ENCODE peak calls at places on chromosomes 13 and 19, in six cellular contexts. One of them, this sample, is unnamed.

GRCh38 chr13:28059214-28059613 is 41.2 kb downstream of the FLT3 start:
- DNase-seq in iris pigment epithelial cell: peak
- DNase-seq in RPMI8226: peak
- DNase-seq in progenitor cell of endocrine pancreas: no peak
- DNase-seq in naive thymus-derived CD8-positive, alpha-beta T cell: peak
- DNase-seq in NCI-H1105: no peak
- DNase-seq in this sample: peak

GRCh38 chr19:6632002-6632621 is 37.8 kb downstream of the TNFSF14 start:
- DNase-seq in iris pigment epithelial cell: peak
- DNase-seq in RPMI8226: peak
- DNase-seq in progenitor cell of endocrine pancreas: peak
- DNase-seq in naive thymus-derived CD8-positive, alpha-beta T cell: peak
- DNase-seq in NCI-H1105: peak
- DNase-seq in this sample: peak

GRCh38 chr19:33950141-33950805 is 153.6 kb downstream of the KCTD15 start:
- DNase-seq in naive thymus-derived CD8-positive, alpha-beta T cell: no peak
- DNase-seq in progenitor cell of endocrine pancreas: no peak
- DNase-seq in iris pigment epithelial cell: no peak
- DNase-seq in NCI-H1105: no peak
- DNase-seq in RPMI8226: no peak
- DNase-seq in this sample: no peak

GRCh38 chr19:8259142-8259921 is 48.8 kb downstream of the CD320 start:
- DNase-seq in NCI-H1105: no peak
- DNase-seq in naive thymus-derived CD8-positive, alpha-beta T cell: no peak
- DNase-seq in iris pigment epithelial cell: no peak
- DNase-seq in RPMI8226: no peak
- DNase-seq in progenitor cell of endocrine pancreas: no peak
- DNase-seq in this sample: no peak

GRCh38 chr19:6761053-6761676 is 6.1 kb downstream of the SH2D3A start:
- DNase-seq in RPMI8226: no peak
- DNase-seq in iris pigment epithelial cell: no peak
- DNase-seq in naive thymus-derived CD8-positive, alpha-beta T cell: no peak
- DNase-seq in progenitor cell of endocrine pancreas: no peak
- DNase-seq in NCI-H1105: no peak
- DNase-seq in this sample: peak

GRCh38 chr19:48469056-48469881 is at the start of gene CYTH2:
- DNase-seq in naive thymus-derived CD8-positive, alpha-beta T cell: peak
- DNase-seq in RPMI8226: peak
- DNase-seq in iris pigment epithelial cell: peak
- DNase-seq in NCI-H1105: peak
- DNase-seq in progenitor cell of endocrine pancreas: peak
- DNase-seq in this sample: peak

GRCh38 chr19:21698215-21698614 is 69.2 kb downstream of the ZNF100 start:
- DNase-seq in RPMI8226: peak
- DNase-seq in progenitor cell of endocrine pancreas: no peak
- DNase-seq in naive thymus-derived CD8-positive, alpha-beta T cell: no peak
- DNase-seq in NCI-H1105: no peak
- DNase-seq in iris pigment epithelial cell: peak
- DNase-seq in this sample: peak

GRCh38 chr13:21458457-21458815 is 667 bp downstream of the ZDHHC20 start:
- DNase-seq in RPMI8226: peak
- DNase-seq in progenitor cell of endocrine pancreas: peak
- DNase-seq in iris pigment epithelial cell: no peak
- DNase-seq in NCI-H1105: peak
- DNase-seq in naive thymus-derived CD8-positive, alpha-beta T cell: peak
- DNase-seq in this sample: peak

GRCh38 chr13:30408319-30409101 is 13.8 kb upstream of the UBE2L5 start:
- DNase-seq in NCI-H1105: no peak
- DNase-seq in naive thymus-derived CD8-positive, alpha-beta T cell: peak
- DNase-seq in progenitor cell of endocrine pancreas: peak
- DNase-seq in iris pigment epithelial cell: peak
- DNase-seq in RPMI8226: peak
- DNase-seq in this sample: no peak

GRCh38 chr19:13095393-13095784 is 7.3 kb downstream of the LYL1 start:
- DNase-seq in NCI-H1105: no peak
- DNase-seq in naive thymus-derived CD8-positive, alpha-beta T cell: no peak
- DNase-seq in progenitor cell of endocrine pancreas: no peak
- DNase-seq in iris pigment epithelial cell: no peak
- DNase-seq in RPMI8226: peak
- DNase-seq in this sample: no peak

GRCh38 chr13:95509521-95510315 is 42.8 kb upstream of the CLDN10 start:
- DNase-seq in NCI-H1105: no peak
- DNase-seq in RPMI8226: no peak
- DNase-seq in naive thymus-derived CD8-positive, alpha-beta T cell: no peak
- DNase-seq in progenitor cell of endocrine pancreas: no peak
- DNase-seq in iris pigment epithelial cell: peak
- DNase-seq in this sample: peak

GRCh38 chr19:40813182-40813581 is 14.2 kb downstream of the EGLN2 start:
- DNase-seq in RPMI8226: no peak
- DNase-seq in NCI-H1105: no peak
- DNase-seq in progenitor cell of endocrine pancreas: no peak
- DNase-seq in iris pigment epithelial cell: no peak
- DNase-seq in naive thymus-derived CD8-positive, alpha-beta T cell: no peak
- DNase-seq in this sample: no peak

GRCh38 chr19:49506575-49507105 is 5.8 kb upstream of the FCGRT start:
- DNase-seq in iris pigment epithelial cell: no peak
- DNase-seq in naive thymus-derived CD8-positive, alpha-beta T cell: peak
- DNase-seq in RPMI8226: peak
- DNase-seq in NCI-H1105: peak
- DNase-seq in progenitor cell of endocrine pancreas: no peak
- DNase-seq in this sample: peak

GRCh38 chr13:110560606-110561334 is 752 bp downstream of the RAB20 start:
- DNase-seq in naive thymus-derived CD8-positive, alpha-beta T cell: no peak
- DNase-seq in NCI-H1105: no peak
- DNase-seq in RPMI8226: peak
- DNase-seq in progenitor cell of endocrine pancreas: no peak
- DNase-seq in iris pigment epithelial cell: peak
- DNase-seq in this sample: peak

GRCh38 chr19:14061751-14062557 is at the start of gene PALM3:
- DNase-seq in naive thymus-derived CD8-positive, alpha-beta T cell: no peak
- DNase-seq in RPMI8226: no peak
- DNase-seq in iris pigment epithelial cell: no peak
- DNase-seq in NCI-H1105: no peak
- DNase-seq in progenitor cell of endocrine pancreas: no peak
- DNase-seq in this sample: no peak

GRCh38 chr19:21482863-21483276 is 22.5 kb upstream of the ZNF429 start:
- DNase-seq in RPMI8226: peak
- DNase-seq in naive thymus-derived CD8-positive, alpha-beta T cell: peak
- DNase-seq in NCI-H1105: peak
- DNase-seq in progenitor cell of endocrine pancreas: no peak
- DNase-seq in iris pigment epithelial cell: peak
- DNase-seq in this sample: peak

GRCh38 chr13:73428706-73429105 is 369.9 kb downstream of the KLF5 start:
- DNase-seq in RPMI8226: no peak
- DNase-seq in naive thymus-derived CD8-positive, alpha-beta T cell: no peak
- DNase-seq in progenitor cell of endocrine pancreas: no peak
- DNase-seq in NCI-H1105: no peak
- DNase-seq in iris pigment epithelial cell: no peak
- DNase-seq in this sample: no peak

GRCh38 chr13:59931621-59932020 is 232.1 kb downstream of the DIAPH3 start:
- DNase-seq in naive thymus-derived CD8-positive, alpha-beta T cell: no peak
- DNase-seq in NCI-H1105: peak
- DNase-seq in iris pigment epithelial cell: no peak
- DNase-seq in progenitor cell of endocrine pancreas: no peak
- DNase-seq in RPMI8226: no peak
- DNase-seq in this sample: no peak

GRCh38 chr19:2602391-2603181 is 99.9 kb downstream of the GNG7 start:
- DNase-seq in NCI-H1105: no peak
- DNase-seq in progenitor cell of endocrine pancreas: no peak
- DNase-seq in iris pigment epithelial cell: peak
- DNase-seq in RPMI8226: no peak
- DNase-seq in naive thymus-derived CD8-positive, alpha-beta T cell: no peak
- DNase-seq in this sample: no peak

GRCh38 chr13:20492641-20493040 is 33.0 kb downstream of the CRYL1 start:
- DNase-seq in RPMI8226: no peak
- DNase-seq in progenitor cell of endocrine pancreas: no peak
- DNase-seq in iris pigment epithelial cell: peak
- DNase-seq in naive thymus-derived CD8-positive, alpha-beta T cell: no peak
- DNase-seq in NCI-H1105: no peak
- DNase-seq in this sample: no peak

GRCh38 chr19:35641515-35642151 is at the start of gene ETV2:
- DNase-seq in NCI-H1105: no peak
- DNase-seq in iris pigment epithelial cell: peak
- DNase-seq in RPMI8226: no peak
- DNase-seq in naive thymus-derived CD8-positive, alpha-beta T cell: no peak
- DNase-seq in progenitor cell of endocrine pancreas: no peak
- DNase-seq in this sample: peak

GRCh38 chr13:37476874-37477273 is 121.7 kb downstream of the POSTN start:
- DNase-seq in RPMI8226: no peak
- DNase-seq in iris pigment epithelial cell: peak
- DNase-seq in progenitor cell of endocrine pancreas: no peak
- DNase-seq in NCI-H1105: no peak
- DNase-seq in naive thymus-derived CD8-positive, alpha-beta T cell: no peak
- DNase-seq in this sample: no peak

GRCh38 chr19:40695881-40696280 is 5.4 kb upstream of the NUMBL start:
- DNase-seq in naive thymus-derived CD8-positive, alpha-beta T cell: no peak
- DNase-seq in iris pigment epithelial cell: no peak
- DNase-seq in RPMI8226: no peak
- DNase-seq in NCI-H1105: no peak
- DNase-seq in progenitor cell of endocrine pancreas: no peak
- DNase-seq in this sample: no peak

GRCh38 chr13:106100261-106100919 is 435.1 kb downstream of the EFNB2 start:
- DNase-seq in NCI-H1105: no peak
- DNase-seq in RPMI8226: no peak
- DNase-seq in progenitor cell of endocrine pancreas: no peak
- DNase-seq in iris pigment epithelial cell: no peak
- DNase-seq in naive thymus-derived CD8-positive, alpha-beta T cell: no peak
- DNase-seq in this sample: peak

GRCh38 chr13:110137677-110138008 is 169.3 kb downstream of the COL4A1 start:
- DNase-seq in NCI-H1105: peak
- DNase-seq in RPMI8226: peak
- DNase-seq in iris pigment epithelial cell: no peak
- DNase-seq in naive thymus-derived CD8-positive, alpha-beta T cell: no peak
- DNase-seq in progenitor cell of endocrine pancreas: no peak
- DNase-seq in this sample: peak

GRCh38 chr19:17406887-17407196 is 1.4 kb upstream of the BST2 start:
- DNase-seq in NCI-H1105: no peak
- DNase-seq in progenitor cell of endocrine pancreas: no peak
- DNase-seq in naive thymus-derived CD8-positive, alpha-beta T cell: no peak
- DNase-seq in RPMI8226: peak
- DNase-seq in iris pigment epithelial cell: no peak
- DNase-seq in this sample: no peak

GRCh38 chr13:36297259-36297599 is 385 bp downstream of the CCDC169 start:
- DNase-seq in naive thymus-derived CD8-positive, alpha-beta T cell: no peak
- DNase-seq in iris pigment epithelial cell: peak
- DNase-seq in progenitor cell of endocrine pancreas: no peak
- DNase-seq in RPMI8226: no peak
- DNase-seq in NCI-H1105: no peak
- DNase-seq in this sample: peak

GRCh38 chr19:57850553-57851017 is 926 bp downstream of the ZNF587 start:
- DNase-seq in naive thymus-derived CD8-positive, alpha-beta T cell: no peak
- DNase-seq in NCI-H1105: peak
- DNase-seq in RPMI8226: no peak
- DNase-seq in progenitor cell of endocrine pancreas: no peak
- DNase-seq in iris pigment epithelial cell: peak
- DNase-seq in this sample: peak

GRCh38 chr19:35317464-35318043 is 11.4 kb upstream of the CD22 start:
- DNase-seq in iris pigment epithelial cell: no peak
- DNase-seq in RPMI8226: no peak
- DNase-seq in NCI-H1105: no peak
- DNase-seq in progenitor cell of endocrine pancreas: no peak
- DNase-seq in naive thymus-derived CD8-positive, alpha-beta T cell: no peak
- DNase-seq in this sample: no peak

GRCh38 chr13:102212729-102213128 is 189.1 kb downstream of the FGF14 start:
- DNase-seq in progenitor cell of endocrine pancreas: no peak
- DNase-seq in RPMI8226: no peak
- DNase-seq in iris pigment epithelial cell: no peak
- DNase-seq in naive thymus-derived CD8-positive, alpha-beta T cell: no peak
- DNase-seq in NCI-H1105: no peak
- DNase-seq in this sample: no peak

GRCh38 chr13:30978981-30979956 is 46.8 kb downstream of the TEX26 start:
- DNase-seq in RPMI8226: peak
- DNase-seq in naive thymus-derived CD8-positive, alpha-beta T cell: peak
- DNase-seq in progenitor cell of endocrine pancreas: no peak
- DNase-seq in iris pigment epithelial cell: no peak
- DNase-seq in NCI-H1105: no peak
- DNase-seq in this sample: peak

GRCh38 chr13:36998624-36999041 is 507 bp downstream of the ALG5 start:
- DNase-seq in RPMI8226: peak
- DNase-seq in progenitor cell of endocrine pancreas: peak
- DNase-seq in iris pigment epithelial cell: no peak
- DNase-seq in NCI-H1105: peak
- DNase-seq in naive thymus-derived CD8-positive, alpha-beta T cell: peak
- DNase-seq in this sample: peak

GRCh38 chr13:73914119-73914518 is 220.1 kb downstream of the KLF12 start:
- DNase-seq in NCI-H1105: no peak
- DNase-seq in progenitor cell of endocrine pancreas: no peak
- DNase-seq in naive thymus-derived CD8-positive, alpha-beta T cell: no peak
- DNase-seq in iris pigment epithelial cell: no peak
- DNase-seq in RPMI8226: no peak
- DNase-seq in this sample: no peak

GRCh38 chr19:45515081-45515624 is 7.9 kb downstream of the VASP start:
- DNase-seq in progenitor cell of endocrine pancreas: no peak
- DNase-seq in RPMI8226: peak
- DNase-seq in NCI-H1105: no peak
- DNase-seq in iris pigment epithelial cell: no peak
- DNase-seq in naive thymus-derived CD8-positive, alpha-beta T cell: peak
- DNase-seq in this sample: peak

GRCh38 chr13:32938907-32939306 is 77.3 kb upstream of the KL start:
- DNase-seq in RPMI8226: no peak
- DNase-seq in iris pigment epithelial cell: peak
- DNase-seq in NCI-H1105: no peak
- DNase-seq in naive thymus-derived CD8-positive, alpha-beta T cell: no peak
- DNase-seq in progenitor cell of endocrine pancreas: no peak
- DNase-seq in this sample: no peak

GRCh38 chr19:11693505-11694499 is 44.9 kb downstream of the ZNF823 start:
- DNase-seq in RPMI8226: no peak
- DNase-seq in progenitor cell of endocrine pancreas: no peak
- DNase-seq in naive thymus-derived CD8-positive, alpha-beta T cell: no peak
- DNase-seq in iris pigment epithelial cell: peak
- DNase-seq in NCI-H1105: peak
- DNase-seq in this sample: peak

GRCh38 chr13:91297503-91297902 is 50.0 kb upstream of the MIR17HG start:
- DNase-seq in RPMI8226: no peak
- DNase-seq in NCI-H1105: no peak
- DNase-seq in naive thymus-derived CD8-positive, alpha-beta T cell: no peak
- DNase-seq in iris pigment epithelial cell: no peak
- DNase-seq in progenitor cell of endocrine pancreas: no peak
- DNase-seq in this sample: no peak

GRCh38 chr13:78520425-78520824 is 82.9 kb downstream of the POU4F1 start:
- DNase-seq in progenitor cell of endocrine pancreas: no peak
- DNase-seq in naive thymus-derived CD8-positive, alpha-beta T cell: no peak
- DNase-seq in RPMI8226: peak
- DNase-seq in NCI-H1105: no peak
- DNase-seq in iris pigment epithelial cell: no peak
- DNase-seq in this sample: peak

GRCh38 chr13:42836930-42837329 is 55.5 kb downstream of the FAM216B start:
- DNase-seq in progenitor cell of endocrine pancreas: no peak
- DNase-seq in NCI-H1105: no peak
- DNase-seq in RPMI8226: no peak
- DNase-seq in iris pigment epithelial cell: peak
- DNase-seq in naive thymus-derived CD8-positive, alpha-beta T cell: no peak
- DNase-seq in this sample: peak